ENCODE peak calls at places on chromosomes 5 and 9, in seven cellular contexts. P, D, B, E, N, K and L are unnamed samples.

GRCh38 chr5:141560725-141561483 is 57.9 kb downstream of the DIAPH1 start:
- DNase-seq in P (no peak), D (peak), B (peak), E (peak), N (peak), K (peak), L (peak)

GRCh38 chr5:94375801-94376200 is 242.6 kb downstream of the KIAA0825 start:
- DNase-seq in P (no peak), D (no peak), B (no peak), E (no peak), N (no peak), K (no peak), L (no peak)

GRCh38 chr9:132792547-132792946 is 85.5 kb downstream of the AK8 start:
- DNase-seq in P (no peak), D (no peak), B (no peak), E (no peak), N (no peak), K (no peak), L (no peak)

GRCh38 chr9:81530846-81531245 is 158.5 kb downstream of the TLE1 start:
- DNase-seq in P (no peak), D (no peak), B (no peak), E (no peak), N (no peak), K (no peak), L (no peak)

GRCh38 chr5:170491479-170491878 is 12.3 kb upstream of the KCNIP1 start:
- DNase-seq in P (no peak), D (no peak), B (peak), E (peak), N (peak), K (no peak), L (peak)

GRCh38 chr9:108919517-108919916 is 14.4 kb downstream of the ELP1 start:
- DNase-seq in P (no peak), D (no peak), B (no peak), E (no peak), N (no peak), K (no peak), L (no peak)

GRCh38 chr9:98187926-98188325 is 4.5 kb downstream of the CORO2A start:
- DNase-seq in P (no peak), D (no peak), B (no peak), E (no peak), N (no peak), K (no peak), L (no peak)

GRCh38 chr5:32522429-32523143 is 62.8 kb upstream of the SUB1 start:
- DNase-seq in P (peak), D (no peak), B (no peak), E (peak), N (no peak), K (peak), L (no peak)

GRCh38 chr9:77649109-77649812 is 1.1 kb upstream of the GNA14 start:
- DNase-seq in P (no peak), D (peak), B (no peak), E (no peak), N (no peak), K (no peak), L (no peak)

GRCh38 chr9:16245756-16246440 is 624.6 kb downstream of the BNC2 start:
- DNase-seq in P (no peak), D (no peak), B (no peak), E (peak), N (no peak), K (no peak), L (no peak)

GRCh38 chr5:154388842-154389241 is 57.0 kb upstream of the SAP30L start:
- DNase-seq in P (no peak), D (no peak), B (no peak), E (no peak), N (no peak), K (no peak), L (no peak)

GRCh38 chr9:16179566-16179965 is 626.7 kb downstream of the CCDC171 start:
- DNase-seq in P (peak), D (no peak), B (no peak), E (no peak), N (no peak), K (no peak), L (no peak)

GRCh38 chr5:117615226-117615625 is 1040.6 kb upstream of the SEMA6A start:
- DNase-seq in P (no peak), D (no peak), B (no peak), E (no peak), N (no peak), K (no peak), L (no peak)

GRCh38 chr5:133123297-133123696 is 71.5 kb downstream of the HSPA4 start:
- DNase-seq in P (no peak), D (no peak), B (no peak), E (peak), N (no peak), K (no peak), L (no peak)

GRCh38 chr5:67393211-67393610 is 196.6 kb upstream of the CD180 start:
- DNase-seq in P (no peak), D (no peak), B (no peak), E (no peak), N (no peak), K (no peak), L (no peak)

GRCh38 chr5:139513852-139514485 is 31.4 kb upstream of the STING1 start:
- DNase-seq in P (no peak), D (no peak), B (no peak), E (no peak), N (no peak), K (no peak), L (no peak)